ENCODE peak calls at places on chromosome 4, in eight cellular contexts. K is left lung; U is psoas muscle; G is neuronal stem cell; T is kidney; D is naive thymus-derived CD4-positive, alpha-beta T cell; V is coronary artery; N is testis. E is an unnamed sample.

GRCh38 chr4:10460313-10461047 is 3.3 kb upstream of the ZNF518B start:
- DNase-seq in K (no peak), U (no peak), G (no peak), T (no peak), D (no peak), V (no peak), N (no peak), E (no peak)

GRCh38 chr4:26878729-26879415 is 18.2 kb downstream of the STIM2 start:
- DNase-seq in K (no peak), U (no peak), G (no peak), T (no peak), D (no peak), V (no peak), N (no peak), E (no peak)

GRCh38 chr4:77921701-77922100 is 59.1 kb downstream of the MRPL1 start:
- DNase-seq in K (no peak), U (no peak), G (no peak), T (no peak), D (no peak), V (no peak), N (no peak), E (no peak)

GRCh38 chr4:64341711-64342110 is 67.5 kb downstream of the TECRL start:
- DNase-seq in K (no peak), U (peak), G (no peak), T (no peak), D (no peak), V (no peak), N (no peak), E (peak)

GRCh38 chr4:123564758-123565346 is 168.3 kb downstream of the SPRY1 start:
- DNase-seq in K (no peak), U (no peak), G (peak), T (no peak), D (peak), V (no peak), N (peak), E (peak)

GRCh38 chr4:174398728-174399127 is 115.0 kb downstream of the CEP44 start:
- DNase-seq in K (no peak), U (no peak), G (no peak), T (no peak), D (no peak), V (no peak), N (no peak), E (no peak)

GRCh38 chr4:5472166-5472565 is 236.2 kb downstream of the EVC2 start:
- DNase-seq in K (no peak), U (no peak), G (no peak), T (no peak), D (no peak), V (peak), N (no peak), E (no peak)

GRCh38 chr4:52925531-52925968 is 63.4 kb downstream of the RASL11B start:
- DNase-seq in K (no peak), U (no peak), G (no peak), T (no peak), D (no peak), V (no peak), N (no peak), E (no peak)

GRCh38 chr4:85482000-85482738 is 7.2 kb downstream of the ARHGAP24 start:
- DNase-seq in K (no peak), U (no peak), G (no peak), T (no peak), D (no peak), V (no peak), N (no peak), E (no peak)

GRCh38 chr4:13218316-13218958 is 265.7 kb downstream of the RAB28 start:
- DNase-seq in K (no peak), U (no peak), G (no peak), T (no peak), D (no peak), V (no peak), N (peak), E (peak)

GRCh38 chr4:83639849-83640493 is 104.1 kb downstream of the GPAT3 start:
- DNase-seq in K (no peak), U (no peak), G (peak), T (no peak), D (peak), V (no peak), N (peak), E (no peak)

GRCh38 chr4:123444298-123444731 is 47.7 kb downstream of the SPRY1 start:
- DNase-seq in K (peak), U (no peak), G (peak), T (peak), D (no peak), V (no peak), N (peak), E (peak)

GRCh38 chr4:74932832-74933561 is at the start of gene PARM1:
- DNase-seq in K (peak), U (peak), G (peak), T (peak), D (no peak), V (peak), N (peak), E (peak)

GRCh38 chr4:172785623-172786022 is 383.0 kb upstream of the GALNT7 start:
- DNase-seq in K (no peak), U (no peak), G (no peak), T (no peak), D (no peak), V (no peak), N (no peak), E (no peak)

GRCh38 chr4:6891436-6892170 is 18.0 kb upstream of the TBC1D14 start:
- DNase-seq in K (peak), U (no peak), G (no peak), T (no peak), D (no peak), V (no peak), N (no peak), E (no peak)

GRCh38 chr4:10179957-10180602 is 63.5 kb upstream of the WDR1 start:
- DNase-seq in K (no peak), U (no peak), G (no peak), T (no peak), D (no peak), V (no peak), N (no peak), E (no peak)

GRCh38 chr4:72006576-72006975 is 25.2 kb upstream of the NPFFR2 start:
- DNase-seq in K (no peak), U (no peak), G (no peak), T (no peak), D (no peak), V (no peak), N (no peak), E (no peak)

GRCh38 chr4:82779032-82779431 is 19.6 kb downstream of the SCD5 start:
- DNase-seq in K (no peak), U (no peak), G (no peak), T (no peak), D (no peak), V (peak), N (no peak), E (no peak)

GRCh38 chr4:168648929-168649328 is 152.1 kb downstream of the PALLD start:
- DNase-seq in K (no peak), U (no peak), G (no peak), T (no peak), D (no peak), V (no peak), N (no peak), E (no peak)

DNA sequence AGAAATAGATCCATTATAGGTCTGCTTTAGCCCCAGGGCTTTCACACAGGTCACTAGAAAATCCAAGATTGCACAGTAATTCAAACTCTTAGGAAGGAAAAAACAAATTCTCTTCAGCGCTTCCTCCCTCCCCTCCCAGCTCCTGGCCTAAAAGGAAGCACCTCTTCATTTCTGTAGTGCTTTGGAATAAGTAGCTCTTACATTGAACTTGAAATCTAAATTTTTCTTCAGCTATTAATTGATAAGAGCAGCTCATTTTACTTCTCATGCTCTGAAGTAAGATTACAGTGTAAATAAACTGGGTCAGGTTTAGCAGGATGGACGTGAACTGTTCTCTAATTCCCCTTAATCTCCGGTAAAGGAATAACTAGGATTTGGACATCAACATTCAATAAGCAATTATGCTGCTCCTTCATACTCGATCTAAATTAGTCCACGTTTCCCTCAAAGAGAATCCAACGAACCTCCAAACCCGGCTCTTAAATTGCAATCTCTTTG is 10.9 kb upstream of the SEL1L3 start:
- DNase-seq in K (no peak), U (no peak), G (no peak), T (no peak), D (no peak), V (no peak), N (no peak), E (no peak)
- H3K4me3 ChIP-seq in K (no peak), U (no peak), G (no peak), T (no peak), D (no peak), V (no peak), N (no peak), E (no peak)

GRCh38 chr4:39898015-39898414 is 79.7 kb downstream of the PDS5A start:
- DNase-seq in K (no peak), U (no peak), G (no peak), T (no peak), D (no peak), V (no peak), N (no peak), E (no peak)
- H3K27ac ChIP-seq in K (no peak), U (no peak), G (no peak), T (no peak), D (no peak), V (no peak), N (no peak), E (no peak)

GRCh38 chr4:2393353-2394270 is 24.8 kb downstream of the ZFYVE28 start:
- DNase-seq in K (no peak), U (no peak), G (no peak), T (no peak), D (no peak), V (no peak), N (no peak), E (peak)
- H3K4me3 ChIP-seq in K (no peak), U (no peak), G (no peak), T (peak), D (no peak), V (peak), N (no peak), E (peak)

GRCh38 chr4:185671496-185671895 is 136.2 kb upstream of the PDLIM3 start:
- DNase-seq in K (no peak), U (no peak), G (no peak), T (no peak), D (no peak), V (no peak), N (no peak), E (no peak)
- H3K27ac ChIP-seq in K (no peak), U (no peak), G (no peak), T (no peak), D (no peak), V (peak), N (no peak), E (no peak)

DNA sequence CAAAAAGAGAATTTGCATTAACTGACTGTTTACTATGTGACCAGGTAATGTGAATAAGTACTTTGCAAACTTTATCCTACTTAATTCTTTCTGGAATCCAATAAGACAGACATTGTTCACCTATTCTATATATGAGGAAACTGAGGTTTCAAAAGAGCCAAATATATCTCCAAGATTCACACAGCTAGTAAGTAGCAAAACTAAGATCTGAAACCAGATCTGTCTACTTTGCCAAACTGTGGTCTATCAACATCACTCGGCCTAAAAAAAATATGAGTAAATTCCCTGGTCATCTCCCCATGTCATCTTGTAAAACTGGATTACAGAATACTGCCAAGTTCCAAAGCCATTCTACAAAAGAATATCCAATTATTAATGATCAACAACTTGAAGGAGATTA is 52.8 kb downstream of the ANAPC10 start:
- DNase-seq in K (no peak), U (no peak), G (no peak), T (no peak), D (no peak), V (no peak), N (no peak), E (no peak)
- H3K4me3 ChIP-seq in K (no peak), U (no peak), G (no peak), T (no peak), D (no peak), V (no peak), N (no peak), E (no peak)

DNA sequence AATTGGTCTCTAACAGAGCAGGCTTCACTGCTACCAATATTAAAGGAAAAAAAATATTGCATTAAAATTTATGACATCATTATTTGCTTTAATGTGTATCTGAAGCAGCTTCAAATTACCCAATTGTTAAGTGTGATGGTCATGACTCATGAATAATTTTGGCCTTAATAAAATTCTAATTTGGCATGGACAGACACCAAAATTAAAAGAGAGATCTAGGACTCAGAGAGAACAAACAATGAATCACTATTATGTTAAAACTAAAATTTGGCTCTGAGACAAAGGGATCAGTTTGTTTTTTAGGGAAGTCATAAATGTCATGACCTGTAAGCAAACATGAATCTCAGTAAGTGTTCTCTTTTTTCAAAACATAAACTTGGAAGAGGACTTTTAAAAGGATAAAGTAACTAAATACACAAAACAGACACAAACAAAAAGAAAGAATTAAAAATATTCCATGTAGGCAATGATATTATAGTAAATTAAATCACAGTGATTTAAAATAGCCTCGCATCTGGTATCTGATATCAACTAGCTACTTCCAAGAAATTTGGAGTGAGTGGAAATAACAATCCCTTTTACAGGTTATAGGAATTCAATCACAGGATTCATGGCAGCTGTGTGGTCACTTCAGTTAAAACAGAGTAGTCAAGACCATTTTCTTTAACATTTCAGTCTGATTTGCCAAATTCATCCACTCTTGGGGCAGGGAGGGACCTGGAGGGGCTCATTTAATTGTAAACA is 11.6 kb downstream of the VEGFC start:
- DNase-seq in K (no peak), U (no peak), G (no peak), T (no peak), D (no peak), V (no peak), N (no peak), E (no peak)
- H3K27ac ChIP-seq in K (no peak), U (peak), G (no peak), T (no peak), D (no peak), V (peak), N (peak), E (no peak)

DNA sequence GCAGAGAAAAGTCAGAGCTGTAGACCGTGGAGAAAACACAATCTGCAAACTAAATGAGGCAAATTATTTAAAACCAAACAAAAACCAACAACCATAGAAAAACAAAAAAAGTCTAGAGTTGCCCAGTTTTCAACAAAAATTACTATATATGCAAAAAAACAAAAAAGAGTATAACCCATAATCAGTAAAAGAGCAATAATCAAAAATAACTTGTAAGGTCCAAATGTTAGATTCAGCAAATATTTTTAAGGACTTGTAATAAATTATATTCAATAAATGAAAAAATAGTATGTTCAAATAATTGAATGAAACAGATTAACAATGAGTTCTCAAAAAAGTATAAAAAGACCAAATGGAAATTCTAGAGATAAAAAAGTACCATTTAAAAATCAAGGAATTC is 130.5 kb downstream of the LRBA start:
- DNase-seq in K (no peak), U (no peak), G (no peak), T (no peak), D (no peak), V (no peak), N (no peak), E (no peak)
- H3K4me3 ChIP-seq in K (no peak), U (no peak), G (no peak), T (no peak), D (no peak), V (no peak), N (no peak), E (no peak)

DNA sequence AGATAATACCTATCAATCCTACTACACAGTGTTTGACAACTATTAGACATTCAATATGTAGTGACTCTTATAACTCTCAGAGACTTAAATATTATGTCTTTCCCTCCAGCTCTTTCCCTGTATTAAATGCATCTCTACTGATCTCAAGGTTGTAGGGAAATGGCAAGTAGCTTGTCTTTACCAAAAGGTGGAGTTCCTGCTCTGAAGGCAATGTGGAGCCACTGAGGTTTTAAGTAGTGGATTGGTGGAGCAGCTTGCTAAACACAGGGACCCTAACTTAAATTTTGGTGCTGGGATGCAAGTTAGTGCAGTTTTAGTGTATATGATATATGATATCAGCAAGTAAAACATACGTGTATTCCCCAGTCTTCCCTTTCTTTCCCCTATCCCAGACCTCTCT is 13.1 kb downstream of the FNIP2 start:
- DNase-seq in K (no peak), U (no peak), G (no peak), T (no peak), D (no peak), V (no peak), N (no peak), E (no peak)
- H3K27ac ChIP-seq in K (peak), U (peak), G (no peak), T (peak), D (no peak), V (no peak), N (no peak), E (peak)

DNA sequence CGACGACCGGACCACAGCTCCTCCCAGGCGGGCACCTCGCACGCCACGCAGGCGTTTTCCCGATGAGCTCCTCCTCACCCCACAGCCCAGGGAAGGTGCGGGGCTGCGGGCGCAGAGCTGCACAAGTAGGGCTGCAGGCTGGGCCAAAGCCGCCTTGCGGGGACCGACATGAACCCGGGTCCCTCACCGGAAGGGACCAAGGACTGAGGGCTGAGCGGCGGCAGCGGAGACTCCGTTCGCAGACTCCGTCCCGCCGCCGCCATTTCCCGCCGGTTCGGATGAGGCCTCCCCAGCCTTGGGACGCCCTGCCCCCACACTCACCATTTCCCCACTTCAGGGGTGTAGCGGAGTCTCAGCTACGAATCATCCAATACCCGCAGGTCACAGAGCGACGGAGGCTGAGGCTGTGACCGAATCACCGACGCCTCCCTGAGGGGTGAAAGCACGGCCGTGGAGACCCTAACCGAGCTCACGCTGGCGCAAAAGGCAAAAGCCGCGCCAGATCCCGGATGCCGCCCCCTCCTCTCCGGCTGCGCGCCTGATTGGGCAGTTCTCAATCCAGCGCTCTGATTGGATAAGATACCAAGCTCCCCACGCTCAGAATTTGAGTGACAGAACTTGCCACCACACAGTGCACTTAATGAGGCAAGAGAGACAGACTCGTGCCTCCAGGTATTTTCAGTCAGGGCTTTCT is at the start of gene ZNF732:
- DNase-seq in K (no peak), U (peak), G (peak), T (no peak), D (no peak), V (no peak), N (peak), E (peak)
- H3K4me3 ChIP-seq in K (peak), U (peak), G (peak), T (peak), D (no peak), V (peak), N (peak), E (peak)

DNA sequence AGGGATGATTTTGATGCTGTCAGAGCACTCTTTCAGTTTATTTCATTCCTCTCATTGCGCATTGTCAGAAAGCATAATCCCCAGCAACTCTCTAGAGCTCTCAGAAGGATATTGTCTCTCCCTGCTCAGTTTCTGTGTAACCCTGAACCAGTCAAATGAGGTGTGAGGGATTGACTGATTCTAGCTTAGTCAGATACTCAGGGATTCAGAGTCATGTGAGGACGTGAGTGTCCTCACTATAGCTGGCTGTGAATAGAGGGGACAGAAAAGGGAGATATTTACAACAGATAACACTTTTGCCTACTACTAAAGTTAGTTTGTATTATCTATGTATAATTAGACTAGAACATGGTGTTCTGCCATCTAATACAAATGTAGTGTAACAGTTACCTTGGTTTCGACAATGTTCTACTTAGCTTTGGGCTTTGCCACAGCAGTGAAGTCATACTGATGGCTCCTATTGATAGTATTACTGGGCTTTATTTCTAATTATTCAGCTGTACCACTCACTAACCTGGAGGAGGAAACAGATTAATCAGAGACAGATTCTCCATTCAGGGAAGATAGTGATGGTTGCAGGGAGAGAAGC is 19.6 kb downstream of the AP1AR start:
- DNase-seq in K (no peak), U (no peak), G (no peak), T (no peak), D (no peak), V (no peak), N (no peak), E (no peak)
- H3K27ac ChIP-seq in K (no peak), U (no peak), G (no peak), T (no peak), D (no peak), V (no peak), N (no peak), E (no peak)

E was measured in right cardiac atrium.